ENCODE peak calls at places on chromosome 12, in four cellular contexts. M, N, R and Q are unnamed samples.

GRCh38 chr12:2306012-2306411 is 253.2 kb downstream of the CACNA1C start:
- DNase-seq in R (no peak), N (no peak), M (no peak), Q (no peak)

GRCh38 chr12:124737772-124738635 is 125.7 kb downstream of the SCARB1 start:
- DNase-seq in N (no peak), M (no peak), R (no peak), Q (no peak)

GRCh38 chr12:76519538-76519937 is 40.0 kb downstream of the OSBPL8 start:
- DNase-seq in R (no peak), N (no peak), M (no peak), Q (no peak)

GRCh38 chr12:117300131-117300530 is 61.3 kb downstream of the NOS1 start:
- DNase-seq in R (no peak), M (no peak), N (no peak), Q (no peak)

GRCh38 chr12:20601668-20602280 is 93.4 kb upstream of the SLCO1C1 start:
- DNase-seq in R (no peak), N (peak), M (no peak), Q (peak)

GRCh38 chr12:34289431-34290190 is 267.3 kb downstream of the ALG10 start:
- DNase-seq in M (no peak), R (no peak), N (no peak), Q (no peak)

GRCh38 chr12:75784591-75784990 is 247.0 kb downstream of the PHLDA1 start:
- DNase-seq in R (peak), N (peak), M (peak), Q (no peak)

GRCh38 chr12:121823101-121823726 is 19.4 kb downstream of the SETD1B start:
- DNase-seq in M (no peak), R (no peak), N (no peak), Q (no peak)

GRCh38 chr12:111440631-111441030 is 34.9 kb downstream of the SH2B3 start:
- DNase-seq in N (no peak), M (no peak), R (no peak), Q (no peak)

GRCh38 chr12:59895161-59895785 is 299.4 kb downstream of the SLC16A7 start:
- DNase-seq in M (no peak), N (no peak), R (no peak), Q (peak)

GRCh38 chr12:56193025-56193578 is 3.8 kb upstream of the SMARCC2 start:
- DNase-seq in M (peak), N (peak), R (no peak), Q (peak)

GRCh38 chr12:122836027-122836921 is 1.0 kb downstream of the HIP1R start:
- DNase-seq in N (peak), R (peak), M (peak), Q (no peak)

GRCh38 chr12:60020068-60020467 is 424.2 kb downstream of the SLC16A7 start:
- DNase-seq in N (no peak), R (no peak), M (no peak), Q (no peak)

GRCh38 chr12:67893003-67893402 is 96.2 kb upstream of the IFNG-AS1 start:
- DNase-seq in N (no peak), R (no peak), M (no peak), Q (no peak)

GRCh38 chr12:100688451-100688864 is 106.1 kb upstream of the ANO4 start:
- DNase-seq in N (no peak), R (no peak), M (peak), Q (peak)

GRCh38 chr12:117228239-117228638 is 38.0 kb upstream of the FBXO21 start:
- DNase-seq in N (no peak), M (no peak), R (no peak), Q (no peak)

GRCh38 chr12:105569886-105570285 is 239.4 kb downstream of the C12orf75 start:
- DNase-seq in R (no peak), M (no peak), N (no peak), Q (peak)

GRCh38 chr12:109295764-109296425 is 13.2 kb downstream of the FOXN4 start:
- DNase-seq in M (no peak), R (no peak), N (no peak), Q (no peak)

GRCh38 chr12:124484067-124484466 is 83.3 kb downstream of the NCOR2 start:
- DNase-seq in N (peak), R (no peak), M (no peak), Q (no peak)

GRCh38 chr12:121217761-121218160 is 7.8 kb downstream of the P2RX4 start:
- DNase-seq in N (no peak), R (no peak), M (no peak), Q (no peak)

GRCh38 chr12:132461526-132461925 is 28.4 kb upstream of the FBRSL1 start:
- DNase-seq in N (no peak), M (no peak), R (no peak), Q (no peak)

GRCh38 chr12:43914923-43915468 is 79.1 kb downstream of the TMEM117 start:
- DNase-seq in N (no peak), M (no peak), R (no peak), Q (no peak)

GRCh38 chr12:68580911-68581310 is 29.8 kb upstream of the RAP1B start:
- DNase-seq in M (no peak), R (no peak), N (no peak), Q (peak)

GRCh38 chr12:123952037-123952436 is 20.6 kb downstream of the CCDC92 start:
- DNase-seq in R (no peak), M (no peak), N (peak), Q (no peak)

GRCh38 chr12:76374395-76375020 is 26.3 kb upstream of the BBS10 start:
- DNase-seq in M (peak), N (no peak), R (no peak), Q (peak)

GRCh38 chr12:100472325-100472724 is 1.3 kb upstream of the NR1H4 start:
- DNase-seq in N (no peak), M (no peak), R (no peak), Q (no peak)

GRCh38 chr12:109832534-109833306 is 478 bp downstream of the TRPV4 start:
- DNase-seq in M (no peak), R (no peak), N (no peak), Q (no peak)

GRCh38 chr12:25583545-25583944 is 30.5 kb upstream of the LMNTD1 start:
- DNase-seq in M (no peak), N (peak), R (no peak), Q (no peak)

GRCh38 chr12:113366827-113367226 is 8.4 kb downstream of the PLBD2 start:
- DNase-seq in M (no peak), N (peak), R (no peak), Q (peak)

GRCh38 chr12:119649202-119649808 is 18.6 kb upstream of the PRKAB1 start:
- DNase-seq in N (peak), R (no peak), M (no peak), Q (no peak)

GRCh38 chr12:50952510-50952909 is at the start of gene HIGD1C:
- DNase-seq in N (no peak), R (no peak), M (no peak), Q (no peak)

GRCh38 chr12:104546575-104546974 is 89.8 kb downstream of the CHST11 start:
- DNase-seq in N (no peak), M (peak), R (no peak), Q (no peak)

GRCh38 chr12:4355843-4356327 is 23.6 kb downstream of the FGF23 start:
- DNase-seq in M (peak), N (peak), R (peak), Q (peak)

GRCh38 chr12:51520576-51521325 is 70.3 kb upstream of the SCN8A start:
- DNase-seq in M (no peak), N (no peak), R (no peak), Q (no peak)

GRCh38 chr12:54375258-54375579 is 9.3 kb downstream of the ZNF385A start:
- DNase-seq in R (no peak), M (no peak), N (no peak), Q (no peak)

GRCh38 chr12:92558806-92559205 is 144.0 kb upstream of the PLEKHG7 start:
- DNase-seq in R (no peak), N (no peak), M (peak), Q (no peak)

GRCh38 chr12:92558241-92558773 is 144.5 kb upstream of the PLEKHG7 start:
- DNase-seq in R (no peak), N (no peak), M (no peak), Q (no peak)

GRCh38 chr12:92561543-92561899 is 141.3 kb upstream of the PLEKHG7 start:
- DNase-seq in M (peak), N (peak), R (no peak), Q (peak)

GRCh38 chr12:92562063-92562734 is 140.6 kb upstream of the PLEKHG7 start:
- DNase-seq in M (no peak), N (peak), R (no peak), Q (no peak)

GRCh38 chr12:92560713-92561542 is 141.9 kb upstream of the PLEKHG7 start:
- DNase-seq in R (no peak), N (no peak), M (no peak), Q (no peak)
- H3K4me3 ChIP-seq in R (no peak), N (no peak), M (no peak), Q (no peak)

DNA sequence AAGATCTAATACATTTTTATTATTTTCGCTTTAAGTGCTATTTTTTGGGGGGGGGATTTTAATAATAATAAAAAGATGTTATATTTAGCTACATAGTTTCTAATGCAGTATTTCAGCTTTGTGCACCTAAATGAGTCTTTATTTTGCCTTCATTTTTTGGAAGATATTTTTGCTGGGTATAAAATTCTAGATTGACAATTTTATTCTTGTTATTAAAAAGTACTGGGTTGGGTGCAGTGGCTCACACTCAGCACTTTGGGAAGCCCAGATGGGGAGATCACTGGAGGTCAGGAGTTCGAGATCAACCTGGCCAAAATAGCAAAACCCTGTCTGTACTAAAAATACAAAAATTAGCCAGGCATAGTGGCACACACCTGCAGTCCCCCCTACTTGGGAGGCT is 173.6 kb downstream of the SLC15A5 start:
- DNase-seq in M (no peak), R (no peak), N (no peak), Q (no peak)
- TF ChIP-seq CTCF in M (no peak), R (no peak), N (no peak), Q (no peak)

GRCh38 chr12:46537387-46537959 is 164.9 kb upstream of the SLC38A2 start:
- DNase-seq in R (no peak), N (no peak), M (no peak), Q (no peak)
- H3K4me3 ChIP-seq in R (no peak), N (no peak), M (no peak), Q (no peak)

GRCh38 chr12:52975820-52976573 is 27.1 kb downstream of the KRT18 start:
- DNase-seq in R (peak), M (peak), N (peak), Q (peak)
- TF ChIP-seq CTCF in R (no peak), M (peak), N (peak), Q (peak)

GRCh38 chr12:114480309-114481199 is 74.6 kb upstream of the TBX5 start:
- DNase-seq in N (peak), R (no peak), M (peak), Q (peak)
- H3K4me3 ChIP-seq in N (peak), R (peak), M (peak), Q (peak)

DNA sequence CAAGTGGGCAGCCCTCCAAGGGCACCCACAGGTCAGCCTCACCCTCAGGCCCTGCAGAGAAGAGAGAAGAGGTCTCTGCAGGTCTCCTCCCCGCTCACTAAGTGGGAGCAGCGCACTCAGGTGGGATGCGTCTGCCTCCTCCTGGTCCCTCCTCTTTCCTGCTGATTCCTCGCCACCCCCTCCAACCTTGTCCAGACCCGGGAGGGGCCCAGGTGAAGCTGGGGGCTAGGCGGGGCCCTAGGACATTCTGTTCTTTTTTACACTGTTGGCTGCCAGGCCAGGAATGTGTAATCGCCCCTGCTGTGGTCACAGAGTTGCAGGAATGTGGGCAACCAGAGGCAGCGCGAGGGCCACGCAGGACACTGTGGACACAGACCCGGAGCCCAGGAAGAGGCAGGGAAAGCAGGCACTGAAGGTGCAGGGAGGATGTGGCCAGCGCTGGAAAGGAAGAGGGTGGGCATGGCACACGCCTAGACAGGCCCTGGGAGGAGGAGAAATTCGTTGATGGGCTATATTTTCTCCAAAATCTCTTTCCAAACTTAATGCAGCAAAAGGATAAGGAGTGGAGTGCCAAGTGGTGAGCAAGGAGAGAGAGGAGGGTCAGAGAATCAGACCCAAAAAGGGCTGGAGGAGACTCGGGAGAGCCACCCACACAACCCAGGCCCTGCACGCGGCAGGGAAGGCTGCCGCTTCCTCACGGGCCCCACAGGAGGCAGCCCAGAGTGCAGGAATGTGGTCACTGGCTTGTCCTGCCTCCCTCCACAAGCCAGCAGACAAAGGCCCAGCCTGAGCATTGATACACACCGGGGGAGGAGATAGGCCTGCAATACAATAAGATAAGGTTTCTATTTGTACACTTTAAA is 947 bp upstream of the SCNN1A start:
- DNase-seq in N (peak), R (no peak), M (peak), Q (peak)
- TF ChIP-seq CTCF in N (peak), R (peak), M (peak), Q (peak)

GRCh38 chr12:57621497-57622292 is 10.5 kb downstream of the ARHGEF25 start:
- DNase-seq in R (peak), N (peak), M (no peak), Q (peak)
- H3K4me3 ChIP-seq in R (peak), N (peak), M (peak), Q (peak)

DNA sequence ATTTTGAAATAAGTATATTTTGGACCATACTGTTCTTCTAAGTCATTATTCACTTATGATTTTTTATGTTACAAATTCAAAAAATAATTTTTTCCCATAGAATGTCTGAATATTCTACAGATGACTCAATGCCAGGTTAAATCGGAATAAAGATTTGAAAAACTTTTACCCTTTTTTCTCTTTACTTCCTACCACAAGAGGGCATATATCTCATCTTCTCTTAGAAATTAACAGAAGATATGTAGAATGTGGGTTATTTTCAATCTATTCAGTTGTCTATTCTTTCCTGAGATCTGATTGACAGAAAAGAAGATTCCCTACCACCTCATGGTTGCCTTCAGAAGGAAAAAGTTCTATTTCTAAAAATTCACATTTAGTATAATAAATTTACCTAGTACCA is 53.0 kb upstream of the KITLG start:
- DNase-seq in N (no peak), R (no peak), M (no peak), Q (no peak)
- TF ChIP-seq CTCF in N (peak), R (peak), M (peak), Q (peak)

GRCh38 chr12:65565601-65566560 is 258.4 kb upstream of the HMGA2 start:
- DNase-seq in M (peak), N (peak), R (no peak), Q (peak)
- H3K4me3 ChIP-seq in M (no peak), N (no peak), R (no peak), Q (peak)